ENCODE peak calls at places on chromosomes 5 and 9, in four cellular contexts. M is A549, V is GM12878, O is SK-N-SH. L is an unnamed sample.

GRCh38 chr5:172909931-172910502 is 49.2 kb upstream of the RPL26L1 start:
- DNase-seq in M (peak), V (no peak), O (no peak), L (no peak)

GRCh38 chr5:104626122-104626521 is 1063.5 kb upstream of the NUDT12 start:
- DNase-seq in M (no peak), V (no peak), O (no peak), L (no peak)

GRCh38 chr9:134546231-134546731 is 95.3 kb upstream of the COL5A1 start:
- DNase-seq in M (no peak), V (no peak), O (no peak), L (no peak)

GRCh38 chr9:123925820-123926219 is 4.1 kb downstream of the DENND1A start:
- DNase-seq in M (no peak), V (no peak), O (no peak), L (peak)

GRCh38 chr9:106066937-106067545 is 372.7 kb downstream of the TMEM38B start:
- DNase-seq in M (no peak), V (no peak), O (no peak), L (no peak)

GRCh38 chr9:82570226-82570625 is 492.7 kb downstream of the RASEF start:
- DNase-seq in M (peak), V (no peak), O (no peak), L (no peak)

GRCh38 chr9:130149031-130149430 is 23.2 kb upstream of the NCS1 start:
- DNase-seq in M (no peak), V (no peak), O (no peak), L (no peak)

GRCh38 chr9:75447281-75447680 is 359.0 kb downstream of the OSTF1 start:
- DNase-seq in M (no peak), V (no peak), O (no peak), L (no peak)

GRCh38 chr9:71684566-71684965 is 83.7 kb downstream of the CEMIP2 start:
- DNase-seq in M (no peak), V (no peak), O (no peak), L (no peak)

GRCh38 chr5:104412649-104413240 is 850.2 kb upstream of the NUDT12 start:
- DNase-seq in M (peak), V (no peak), O (no peak), L (peak)

GRCh38 chr9:105063665-105064247 is 135.8 kb upstream of the ABCA1 start:
- DNase-seq in M (peak), V (no peak), O (no peak), L (peak)

GRCh38 chr5:137752873-137753226 is 1.3 kb downstream of the HNRNPA0 start:
- DNase-seq in M (peak), V (no peak), O (no peak), L (peak)

GRCh38 chr9:23826120-23826629 is at the start of gene ELAVL2:
- DNase-seq in M (peak), V (peak), O (peak), L (no peak)

GRCh38 chr9:74935008-74935407 is 17.7 kb downstream of the C9orf40 start:
- DNase-seq in M (no peak), V (no peak), O (peak), L (no peak)

GRCh38 chr9:19232830-19233194 is 2.3 kb downstream of the DENND4C start:
- DNase-seq in M (no peak), V (peak), O (peak), L (no peak)

GRCh38 chr9:97904725-97905124 is 17.6 kb downstream of the TRMO start:
- DNase-seq in M (no peak), V (no peak), O (no peak), L (no peak)

GRCh38 chr5:150124596-150124995 is 31.0 kb downstream of the PDGFRB start:
- DNase-seq in M (no peak), V (no peak), O (no peak), L (no peak)

GRCh38 chr5:32274548-32275420 is 38.0 kb downstream of the MTMR12 start:
- DNase-seq in M (no peak), V (no peak), O (no peak), L (no peak)

GRCh38 chr9:74887041-74887980 is at the start of gene TRPM6:
- DNase-seq in M (peak), V (no peak), O (peak), L (peak)

GRCh38 chr5:132434813-132435286 is 55.7 kb downstream of the IRF1 start:
- DNase-seq in M (no peak), V (no peak), O (no peak), L (peak)

GRCh38 chr5:166499452-166500240 is 1791.8 kb upstream of the WWC1 start:
- DNase-seq in M (no peak), V (no peak), O (no peak), L (no peak)

GRCh38 chr5:77806213-77806843 is 30.2 kb upstream of the TBCA start:
- DNase-seq in M (no peak), V (no peak), O (no peak), L (no peak)

GRCh38 chr5:12292610-12293204 is 388.5 kb upstream of the CTNND2 start:
- DNase-seq in M (peak), V (no peak), O (no peak), L (no peak)

GRCh38 chr5:112583166-112583565 is 154.5 kb upstream of the APC start:
- DNase-seq in M (no peak), V (no peak), O (no peak), L (no peak)

GRCh38 chr5:82105457-82105856 is 133.6 kb downstream of the ATG10 start:
- DNase-seq in M (no peak), V (no peak), O (no peak), L (no peak)

GRCh38 chr5:172906888-172907287 is 52.3 kb upstream of the RPL26L1 start:
- DNase-seq in M (no peak), V (no peak), O (no peak), L (no peak)

GRCh38 chr5:147565524-147565923 is 55.7 kb upstream of the DPYSL3 start:
- DNase-seq in M (peak), V (no peak), O (no peak), L (peak)

GRCh38 chr5:119397518-119398380 is 41.9 kb downstream of the TNFAIP8 start:
- DNase-seq in M (peak), V (peak), O (no peak), L (no peak)

GRCh38 chr5:85453026-85453349 is 1068.3 kb upstream of the EDIL3 start:
- DNase-seq in M (no peak), V (no peak), O (no peak), L (no peak)

GRCh38 chr5:89584339-89584956 is 701.5 kb upstream of the MEF2C start:
- DNase-seq in M (no peak), V (no peak), O (no peak), L (no peak)

GRCh38 chr5:67696446-67696845 is 499.8 kb upstream of the CD180 start:
- DNase-seq in M (no peak), V (no peak), O (no peak), L (no peak)

DNA sequence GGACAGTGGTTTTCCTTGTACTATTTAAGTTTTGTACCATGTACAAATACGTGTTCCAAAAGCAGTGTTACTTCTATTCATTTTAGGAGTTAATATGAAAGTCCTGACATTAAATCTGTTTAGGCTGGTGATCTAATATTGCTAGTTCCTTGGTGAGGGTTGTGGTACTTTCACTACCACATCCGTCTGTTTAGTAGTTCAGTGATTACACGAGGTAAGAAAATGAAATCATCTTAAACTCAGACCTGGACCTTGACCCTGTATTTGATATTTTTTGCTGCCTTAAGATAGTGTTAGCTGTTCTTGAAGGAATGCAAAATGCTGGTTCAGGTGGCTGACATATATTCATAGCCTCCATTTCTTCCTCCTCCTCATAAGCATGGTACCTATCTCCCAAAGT is 50.3 kb downstream of the MTAP start:
- DNase-seq in M (no peak), V (peak), O (no peak), L (no peak)
- TF ChIP-seq PBX3 in M (no peak), V (no peak), O (no peak), L (no peak)

DNA sequence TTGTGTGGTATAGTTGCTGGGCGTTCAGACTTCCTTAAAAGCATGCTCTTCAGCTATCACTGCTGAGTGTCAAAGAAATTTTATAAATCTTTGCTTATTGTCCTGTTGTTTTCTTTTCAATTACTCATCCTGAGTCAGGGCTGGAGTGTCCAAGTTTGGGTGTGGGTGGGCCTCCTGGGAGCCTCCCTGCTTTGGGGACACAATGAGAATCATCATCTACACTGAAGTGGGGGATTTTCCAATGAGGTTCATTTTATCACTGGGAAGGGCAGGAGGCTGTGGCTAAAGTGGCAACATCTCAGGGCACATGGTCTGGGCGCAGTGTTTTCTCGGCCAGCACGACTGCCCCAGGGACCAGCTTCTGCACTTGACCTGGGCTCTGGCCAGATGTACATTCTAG is 19.5 kb downstream of the GFPT2 start:
- DNase-seq in M (peak), V (no peak), O (no peak), L (no peak)
- TF ChIP-seq PBX3 in M (peak), V (no peak), O (peak), L (no peak)

GRCh38 chr5:135395451-135395850 is 3.6 kb downstream of the MACROH2A1 start:
- DNase-seq in M (no peak), V (no peak), O (no peak), L (no peak)
- TF ChIP-seq PBX3 in M (no peak), V (no peak), O (no peak), L (no peak)

GRCh38 chr5:143569722-143570567 is 166.5 kb upstream of the NR3C1 start:
- DNase-seq in M (no peak), V (no peak), O (no peak), L (peak)

GRCh38 chr5:143568105-143568504 is 164.6 kb upstream of the NR3C1 start:
- DNase-seq in M (no peak), V (no peak), O (no peak), L (no peak)

GRCh38 chr5:143572270-143572669 is 168.8 kb upstream of the NR3C1 start:
- DNase-seq in M (no peak), V (no peak), O (no peak), L (no peak)

GRCh38 chr5:143570989-143571388 is 167.5 kb upstream of the NR3C1 start:
- DNase-seq in M (no peak), V (no peak), O (no peak), L (no peak)

DNA sequence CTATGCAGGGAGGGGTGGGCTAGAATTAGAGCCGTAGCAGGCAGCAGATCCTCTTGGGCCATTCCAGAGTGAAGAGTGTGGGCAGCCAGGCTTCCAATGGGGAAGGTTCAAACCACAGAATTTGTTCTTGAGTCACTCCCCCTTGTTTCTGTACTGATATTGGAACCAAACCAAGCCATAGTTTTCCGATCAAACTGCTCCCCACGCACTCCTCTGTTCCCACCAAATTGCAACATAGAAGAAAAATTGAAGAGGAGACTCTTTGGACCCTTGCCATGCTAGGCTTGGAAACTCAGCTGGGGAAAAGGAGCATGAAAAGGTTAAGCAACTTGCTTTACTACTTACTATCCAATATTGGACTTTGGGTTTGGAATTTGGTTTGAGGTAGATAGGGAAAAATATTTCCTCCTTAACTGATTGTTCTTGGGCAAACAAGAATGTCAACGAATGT is 165.8 kb upstream of the NR3C1 start:
- DNase-seq in M (no peak), V (no peak), O (no peak), L (peak)
- TF ChIP-seq PBX3 in M (no peak), V (no peak), O (no peak), L (no peak)

DNA sequence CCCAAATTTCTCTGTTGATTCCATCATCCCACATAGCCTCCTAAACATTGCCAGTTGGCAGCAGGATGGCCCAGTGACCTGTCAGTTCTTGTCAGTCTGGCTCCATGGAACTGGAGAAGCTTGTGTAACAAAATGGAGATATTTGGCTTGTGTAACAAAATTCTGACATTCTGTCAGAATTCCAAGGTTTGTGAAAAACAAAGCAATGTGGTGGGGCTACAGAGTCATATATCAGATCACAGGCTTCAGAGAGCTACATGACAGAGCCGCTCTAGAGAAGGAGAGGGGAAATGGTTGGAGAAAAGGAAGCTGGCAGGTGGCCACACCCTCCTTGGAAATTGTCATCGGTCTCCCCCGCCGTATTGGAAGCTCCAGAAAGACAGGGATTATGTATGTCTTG is 75.4 kb upstream of the MAN2A1 start:
- DNase-seq in M (no peak), V (no peak), O (no peak), L (no peak)
- TF ChIP-seq PBX3 in M (no peak), V (no peak), O (no peak), L (no peak)

GRCh38 chr9:116860509-116861120 is 173.5 kb downstream of the TRIM32 start:
- DNase-seq in M (peak), V (no peak), O (peak), L (peak)
- TF ChIP-seq PBX3 in M (no peak), V (no peak), O (no peak), L (no peak)

GRCh38 chr9:121926417-121926816 is 166.7 kb downstream of the TTLL11 start:
- DNase-seq in M (no peak), V (no peak), O (no peak), L (no peak)

GRCh38 chr9:121924700-121925099 is 168.4 kb downstream of the TTLL11 start:
- DNase-seq in M (no peak), V (no peak), O (no peak), L (no peak)

GRCh38 chr9:121927081-121927480 is 166.0 kb downstream of the TTLL11 start:
- DNase-seq in M (no peak), V (no peak), O (no peak), L (no peak)

GRCh38 chr9:121929893-121930875 is 162.9 kb downstream of the TTLL11 start:
- DNase-seq in M (peak), V (peak), O (peak), L (peak)

DNA sequence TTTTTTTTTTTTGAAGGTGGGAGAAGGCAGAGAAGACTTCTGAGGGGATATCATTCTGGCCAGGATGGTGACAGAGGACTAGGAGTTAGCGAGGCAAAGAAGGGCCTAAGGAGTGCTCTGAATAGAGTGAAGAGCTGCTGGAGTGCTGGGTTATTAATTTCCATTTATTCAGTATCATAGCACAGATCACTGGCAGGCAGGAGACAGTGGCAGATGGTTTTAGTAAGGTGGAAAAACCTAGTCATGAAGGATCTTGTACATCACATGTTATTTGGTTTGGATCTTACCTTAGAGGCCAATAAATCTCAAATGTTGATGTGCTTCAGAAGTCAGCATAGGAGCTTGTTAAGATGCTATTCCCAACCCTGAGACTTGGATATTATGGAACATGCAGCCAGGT is 165.5 kb downstream of the TTLL11 start:
- DNase-seq in M (no peak), V (no peak), O (no peak), L (no peak)
- TF ChIP-seq PBX3 in M (no peak), V (no peak), O (no peak), L (no peak)

DNA sequence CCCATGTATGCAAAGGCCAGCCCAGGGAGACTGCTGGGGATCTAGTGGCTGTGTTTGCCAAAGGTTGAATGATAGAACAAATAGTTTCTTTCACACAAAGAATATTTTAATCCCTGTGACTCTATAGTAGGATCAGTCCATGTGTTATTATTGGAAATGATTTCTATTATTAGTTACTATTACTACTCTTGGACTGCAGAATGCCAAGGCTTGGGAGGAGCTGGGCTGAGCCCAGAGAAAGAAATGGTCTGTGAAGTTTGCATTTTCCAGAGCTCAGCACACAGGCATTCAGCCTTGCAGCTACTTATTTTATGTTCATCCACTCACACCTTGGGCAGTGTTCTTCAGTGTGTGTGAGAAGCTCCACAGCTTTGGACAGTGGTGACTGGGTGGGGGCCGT is 583.1 kb downstream of the CCDC171 start:
- DNase-seq in M (no peak), V (no peak), O (no peak), L (no peak)
- TF ChIP-seq PBX3 in M (no peak), V (no peak), O (no peak), L (no peak)

DNA sequence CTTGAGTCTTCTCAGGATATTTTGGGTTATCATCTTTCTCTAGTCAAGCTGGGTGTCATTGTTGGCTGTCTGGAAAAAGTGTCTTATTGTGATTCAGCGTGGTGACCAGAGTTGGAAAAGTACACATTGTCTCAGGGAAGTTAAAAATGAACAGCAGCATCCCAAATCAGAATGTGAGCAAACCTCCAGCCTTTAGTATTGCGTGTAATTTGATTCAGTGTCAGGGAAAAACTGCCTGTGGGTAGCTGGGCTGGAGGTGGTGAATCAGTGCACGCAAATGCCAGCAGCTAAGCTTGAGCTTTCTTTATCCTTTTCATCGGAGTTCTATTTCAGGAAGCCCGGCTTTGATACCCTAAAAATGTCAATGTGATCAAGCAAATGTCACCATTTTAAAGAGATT is 25.9 kb upstream of the C5orf47 start:
- DNase-seq in M (peak), V (no peak), O (no peak), L (no peak)
- TF ChIP-seq PBX3 in M (no peak), V (no peak), O (no peak), L (no peak)